ENCODE peak calls at places on chromosomes 5 and 9, in four cellular contexts. L is iPS-NIHi11, D is HTR-8/SVneo, H is NCI-H2081. U is an unnamed sample.

GRCh38 chr9:129500166-129500862 is 120.6 kb downstream of the C9orf50 start:
- DNase-seq in L (no peak), H (peak), D (no peak), U (no peak)

GRCh38 chr5:115947260-115947659 is 15.0 kb upstream of the LVRN start:
- DNase-seq in H (no peak), D (no peak), L (no peak), U (no peak)

GRCh38 chr5:38193015-38193581 is 65.3 kb upstream of the EGFLAM start:
- DNase-seq in L (peak), H (peak), D (peak), U (no peak)

GRCh38 chr5:155833282-155833681 is 493.7 kb upstream of the SGCD start:
- DNase-seq in D (no peak), H (peak), L (no peak), U (no peak)

GRCh38 chr9:127534931-127535330 is 77.1 kb upstream of the STXBP1 start:
- DNase-seq in D (no peak), H (no peak), L (no peak), U (no peak)

GRCh38 chr9:121819511-121820231 is 168.2 kb downstream of the DAB2IP start:
- DNase-seq in H (no peak), L (peak), D (no peak), U (no peak)

GRCh38 chr5:161382702-161383101 is 163.8 kb downstream of the GABRB2 start:
- DNase-seq in D (no peak), H (no peak), L (no peak), U (no peak)

GRCh38 chr5:142551242-142552067 is 134.4 kb downstream of the FGF1 start:
- DNase-seq in L (peak), H (peak), D (peak), U (no peak)

GRCh38 chr5:95417971-95418370 is 26.8 kb downstream of the FAM81B start:
- DNase-seq in D (no peak), H (no peak), L (no peak), U (no peak)

GRCh38 chr5:170467000-170467707 is 36.7 kb upstream of the KCNIP1 start:
- DNase-seq in L (no peak), D (peak), H (no peak), U (no peak)

GRCh38 chr5:60092671-60093422 is 199.3 kb upstream of the PDE4D start:
- DNase-seq in L (no peak), D (peak), H (no peak), U (no peak)

GRCh38 chr9:35029852-35030251 is 40.3 kb downstream of the DNAJB5 start:
- DNase-seq in H (no peak), L (no peak), D (no peak), U (no peak)

GRCh38 chr9:81588148-81588874 is 101.0 kb downstream of the TLE1 start:
- DNase-seq in H (peak), D (no peak), L (peak), U (no peak)

GRCh38 chr9:84785766-84786547 is 116.4 kb downstream of the NTRK2 start:
- DNase-seq in D (no peak), L (peak), H (no peak), U (no peak)

GRCh38 chr9:95213102-95213501 is 104.4 kb downstream of the FANCC start:
- DNase-seq in D (no peak), L (no peak), H (no peak), U (no peak)

GRCh38 chr5:72598461-72599433 is 91.5 kb upstream of the ZNF366 start:
- DNase-seq in H (no peak), L (no peak), D (no peak), U (no peak)

GRCh38 chr9:93477397-93477796 is 24.0 kb upstream of the FAM120AOS start:
- DNase-seq in H (peak), D (no peak), L (no peak), U (no peak)

GRCh38 chr9:8804618-8805017 is 1005.0 kb upstream of the DMAC1 start:
- DNase-seq in L (no peak), D (no peak), H (no peak), U (no peak)

GRCh38 chr9:107809859-107810492 is 320.4 kb upstream of the KLF4 start:
- DNase-seq in L (no peak), H (no peak), D (no peak), U (no peak)

GRCh38 chr5:13553896-13554295 is 390.6 kb downstream of the DNAH5 start:
- DNase-seq in L (peak), H (no peak), D (peak), U (no peak)

GRCh38 chr9:94084314-94084713 is at the start of gene PTPDC1:
- DNase-seq in D (no peak), H (peak), L (peak), U (no peak)

GRCh38 chr9:38068616-38068865 is 486 bp downstream of the SHB start:
- DNase-seq in H (peak), D (no peak), L (peak), U (no peak)

GRCh38 chr5:83924171-83924570 is 203.5 kb upstream of the HAPLN1 start:
- DNase-seq in L (no peak), D (no peak), H (no peak), U (no peak)

GRCh38 chr9:81191222-81191621 is 498.1 kb downstream of the TLE1 start:
- DNase-seq in H (no peak), D (no peak), L (no peak), U (no peak)